ENCODE peak calls at places on chromosomes 12 and 14, in eight cellular contexts. D, W, H, B, Z, M, U and E are unnamed samples.

GRCh38 chr12:15932975-15933374 is 21.8 kb downstream of the DERA start:
- DNase-seq in D (no peak), W (no peak), H (no peak), B (no peak), Z (no peak), M (no peak), U (no peak), E (no peak)

GRCh38 chr14:64556526-64556925 is 6.8 kb downstream of the PPP1R36 start:
- DNase-seq in D (no peak), W (no peak), H (no peak), B (no peak), Z (no peak), M (no peak), U (no peak), E (no peak)

GRCh38 chr14:96756745-96757144 is 40.4 kb upstream of the VRK1 start:
- DNase-seq in D (no peak), W (no peak), H (no peak), B (no peak), Z (no peak), M (no peak), U (no peak), E (no peak)

GRCh38 chr14:80468331-80469122 is 257.2 kb upstream of the DIO2 start:
- DNase-seq in D (no peak), W (no peak), H (no peak), B (no peak), Z (no peak), M (no peak), U (no peak), E (no peak)

GRCh38 chr12:3061129-3061857 is 15.9 kb upstream of the TSPAN9 start:
- DNase-seq in D (no peak), W (peak), H (no peak), B (no peak), Z (no peak), M (no peak), U (no peak), E (no peak)

GRCh38 chr14:54637829-54638446 is 71.0 kb downstream of the SAMD4A start:
- DNase-seq in D (no peak), W (no peak), H (no peak), B (no peak), Z (no peak), M (no peak), U (no peak), E (no peak)

GRCh38 chr12:22625671-22626251 is 790 bp downstream of the ETNK1 start:
- DNase-seq in D (peak), W (no peak), H (peak), B (no peak), Z (peak), M (no peak), U (peak), E (peak)

GRCh38 chr12:70608184-70608583 is 29.0 kb downstream of the PTPRB start:
- DNase-seq in D (no peak), W (no peak), H (no peak), B (no peak), Z (no peak), M (no peak), U (no peak), E (no peak)

GRCh38 chr12:6753772-6754356 is 923 bp upstream of the MLF2 start:
- DNase-seq in D (no peak), W (no peak), H (no peak), B (no peak), Z (no peak), M (no peak), U (no peak), E (no peak)

GRCh38 chr12:67357726-67358125 is 88.6 kb downstream of the CAND1 start:
- DNase-seq in D (no peak), W (no peak), H (no peak), B (no peak), Z (no peak), M (no peak), U (no peak), E (no peak)

GRCh38 chr12:98422809-98423208 is 92.6 kb upstream of the TMPO start:
- DNase-seq in D (no peak), W (no peak), H (no peak), B (no peak), Z (no peak), M (no peak), U (no peak), E (no peak)

GRCh38 chr12:77124767-77125166 is 59.4 kb upstream of the E2F7 start:
- DNase-seq in D (no peak), W (no peak), H (no peak), B (no peak), Z (no peak), M (no peak), U (no peak), E (no peak)

GRCh38 chr12:52044284-52044983 is 6.8 kb upstream of the NR4A1 start:
- DNase-seq in D (no peak), W (peak), H (no peak), B (peak), Z (no peak), M (no peak), U (no peak), E (no peak)

GRCh38 chr12:38279756-38280155 is 36.8 kb upstream of the ALG10B start:
- DNase-seq in D (no peak), W (no peak), H (no peak), B (no peak), Z (no peak), M (no peak), U (no peak), E (no peak)

GRCh38 chr12:12510141-12510540 is 52.5 kb downstream of the DUSP16 start:
- DNase-seq in D (no peak), W (no peak), H (peak), B (no peak), Z (no peak), M (no peak), U (no peak), E (no peak)

GRCh38 chr12:124995200-124995961 is 1.9 kb downstream of the BRI3BP start:
- DNase-seq in D (no peak), W (peak), H (no peak), B (no peak), Z (no peak), M (no peak), U (no peak), E (no peak)

GRCh38 chr12:53856132-53856531 is 82.5 kb upstream of the HOXC13 start:
- DNase-seq in D (no peak), W (no peak), H (no peak), B (no peak), Z (no peak), M (no peak), U (no peak), E (no peak)

GRCh38 chr12:93109794-93110203 is 180.7 kb upstream of the EEA1 start:
- DNase-seq in D (no peak), W (no peak), H (no peak), B (no peak), Z (peak), M (no peak), U (peak), E (no peak)

GRCh38 chr12:3158851-3159465 is 81.8 kb downstream of the TSPAN9 start:
- DNase-seq in D (no peak), W (peak), H (no peak), B (peak), Z (no peak), M (no peak), U (no peak), E (no peak)

GRCh38 chr12:63353559-63353958 is 202.6 kb upstream of the AVPR1A start:
- DNase-seq in D (no peak), W (no peak), H (no peak), B (no peak), Z (no peak), M (peak), U (no peak), E (no peak)

GRCh38 chr12:13099066-13099909 is 4.2 kb downstream of the GSG1 start:
- DNase-seq in D (no peak), W (no peak), H (no peak), B (no peak), Z (no peak), M (no peak), U (no peak), E (no peak)

GRCh38 chr14:97848351-97848980 is 1051.3 kb downstream of the VRK1 start:
- DNase-seq in D (no peak), W (no peak), H (no peak), B (no peak), Z (no peak), M (peak), U (no peak), E (peak)

GRCh38 chr12:42473130-42473529 is 116.4 kb downstream of the PRICKLE1 start:
- DNase-seq in D (no peak), W (no peak), H (no peak), B (no peak), Z (no peak), M (no peak), U (no peak), E (no peak)

GRCh38 chr14:78401866-78402265 is 231.7 kb downstream of the NRXN3 start:
- DNase-seq in D (no peak), W (no peak), H (no peak), B (no peak), Z (no peak), M (no peak), U (no peak), E (no peak)

GRCh38 chr14:83764656-83765055 is 1765.3 kb upstream of the FLRT2 start:
- DNase-seq in D (no peak), W (no peak), H (no peak), B (no peak), Z (no peak), M (no peak), U (no peak), E (no peak)